ENCODE peak calls at places on chromosome 17, in seven cellular contexts. G is K562, S is foreskin melanocyte, B is GM03348, T is posterior cingulate gyrus, P is ureter, I is Peyer's patch. V is an unnamed sample.

GRCh38 chr17:27856676-27857429 is 36.3 kb downstream of the LYRM9 start:
- DNase-seq in T (no peak), S (no peak), B (no peak), G (no peak), I (no peak), P (no peak), V (no peak)

GRCh38 chr17:10754109-10754508 is 24.3 kb upstream of the TMEM220 start:
- DNase-seq in I (no peak), P (no peak), T (no peak), B (peak; percentile 29), S (no peak), G (peak; percentile 16), V (no peak)

GRCh38 chr17:35001549-35001948 is 21.2 kb downstream of the LIG3 start:
- DNase-seq in B (no peak), S (no peak), T (no peak), P (no peak), G (no peak), I (no peak), V (no peak)

GRCh38 chr17:39915559-39915958 is 2.9 kb downstream of the GSDMB start:
- DNase-seq in P (no peak), B (no peak), G (no peak), S (no peak), T (no peak), I (no peak), V (no peak)

GRCh38 chr17:57506253-57506911 is 238.7 kb downstream of the CCDC182 start:
- DNase-seq in S (no peak), T (no peak), P (no peak), I (no peak), G (no peak), B (no peak), V (no peak)

GRCh38 chr17:869067-869466 is 86.9 kb downstream of the MRM3 start:
- DNase-seq in B (peak; percentile 84), S (no peak), G (no peak), P (peak; percentile 76), T (no peak), I (no peak), V (no peak)

GRCh38 chr17:54426287-54426886 is 474.3 kb upstream of the TOM1L1 start:
- DNase-seq in T (no peak), B (no peak), S (no peak), P (no peak), I (no peak), G (peak; percentile 3), V (no peak)

GRCh38 chr17:76812248-76812647 is 56.0 kb upstream of the MGAT5B start:
- DNase-seq in B (no peak), T (no peak), G (peak; percentile 28), S (no peak), I (no peak), P (no peak), V (no peak)

GRCh38 chr17:17971431-17972125 is 622 bp downstream of the TOM1L2 start:
- DNase-seq in G (no peak), B (peak; percentile 27), S (no peak), I (no peak), T (peak; percentile 28), P (peak; percentile 61), V (peak; percentile 47)